ENCODE peak calls at places on chromosome 15, in ten cellular contexts. One of them, this sample, is unnamed.

GRCh38 chr15:81235276-81235675 is 38.6 kb downstream of the IL16 start:
- DNase-seq in fibroblast of lung: peak; percentile 11
- DNase-seq in HL-60: no peak
- DNase-seq in lower lobe of right lung: no peak
- DNase-seq in epithelial cell of esophagus: no peak
- DNase-seq in AG09309: no peak
- DNase-seq in GM23338: no peak
- DNase-seq in astrocyte of the cerebellum: no peak
- DNase-seq in fibroblast of the aortic adventitia: no peak
- DNase-seq in cardiac fibroblast: no peak
- DNase-seq in this sample: no peak

GRCh38 chr15:38129531-38130199 is 123.0 kb upstream of the SPRED1 start:
- DNase-seq in fibroblast of lung: peak; percentile 100
- DNase-seq in HL-60: peak; percentile 48
- DNase-seq in lower lobe of right lung: peak; percentile 67
- DNase-seq in epithelial cell of esophagus: peak; percentile 89
- DNase-seq in AG09309: peak; percentile 99
- DNase-seq in GM23338: no peak
- DNase-seq in astrocyte of the cerebellum: peak; percentile 97
- DNase-seq in fibroblast of the aortic adventitia: peak; percentile 100
- DNase-seq in cardiac fibroblast: peak; percentile 100
- DNase-seq in this sample: peak; percentile 91

GRCh38 chr15:69897471-69898237 is 200.1 kb downstream of the TLE3 start:
- DNase-seq in fibroblast of lung: no peak
- DNase-seq in HL-60: no peak
- DNase-seq in lower lobe of right lung: no peak
- DNase-seq in epithelial cell of esophagus: no peak
- DNase-seq in AG09309: no peak
- DNase-seq in GM23338: no peak
- DNase-seq in astrocyte of the cerebellum: no peak
- DNase-seq in fibroblast of the aortic adventitia: no peak
- DNase-seq in cardiac fibroblast: no peak
- DNase-seq in this sample: no peak

GRCh38 chr15:93278006-93278405 is 189.0 kb upstream of the RGMA start:
- DNase-seq in fibroblast of lung: no peak
- DNase-seq in HL-60: no peak
- DNase-seq in lower lobe of right lung: no peak
- DNase-seq in epithelial cell of esophagus: no peak
- DNase-seq in AG09309: no peak
- DNase-seq in GM23338: no peak
- DNase-seq in astrocyte of the cerebellum: no peak
- DNase-seq in fibroblast of the aortic adventitia: no peak
- DNase-seq in cardiac fibroblast: no peak
- DNase-seq in this sample: no peak

GRCh38 chr15:80309769-80310384 is 57.9 kb upstream of the CTXND1 start:
- DNase-seq in fibroblast of lung: peak; percentile 20
- DNase-seq in HL-60: no peak
- DNase-seq in lower lobe of right lung: no peak
- DNase-seq in epithelial cell of esophagus: peak; percentile 56
- DNase-seq in AG09309: peak; percentile 4
- DNase-seq in GM23338: peak; percentile 68
- DNase-seq in astrocyte of the cerebellum: no peak
- DNase-seq in fibroblast of the aortic adventitia: peak; percentile 42
- DNase-seq in cardiac fibroblast: peak; percentile 57
- DNase-seq in this sample: peak; percentile 30

GRCh38 chr15:35410775-35411174 is 135.2 kb downstream of the DPH6 start:
- DNase-seq in fibroblast of lung: no peak
- DNase-seq in HL-60: no peak
- DNase-seq in lower lobe of right lung: no peak
- DNase-seq in epithelial cell of esophagus: no peak
- DNase-seq in AG09309: no peak
- DNase-seq in GM23338: no peak
- DNase-seq in astrocyte of the cerebellum: no peak
- DNase-seq in fibroblast of the aortic adventitia: no peak
- DNase-seq in cardiac fibroblast: no peak
- DNase-seq in this sample: no peak

GRCh38 chr15:68644088-68644904 is 65.5 kb downstream of the CORO2B start:
- DNase-seq in fibroblast of lung: peak; percentile 83
- DNase-seq in HL-60: no peak
- DNase-seq in lower lobe of right lung: no peak
- DNase-seq in epithelial cell of esophagus: peak; percentile 76
- DNase-seq in AG09309: peak; percentile 55
- DNase-seq in GM23338: no peak
- DNase-seq in astrocyte of the cerebellum: peak; percentile 50
- DNase-seq in fibroblast of the aortic adventitia: peak; percentile 89
- DNase-seq in cardiac fibroblast: peak; percentile 81
- DNase-seq in this sample: peak; percentile 65

GRCh38 chr15:50109086-50109987 is 9.7 kb downstream of the ATP8B4 start:
- DNase-seq in fibroblast of lung: peak; percentile 64
- DNase-seq in HL-60: no peak
- DNase-seq in lower lobe of right lung: no peak
- DNase-seq in epithelial cell of esophagus: peak; percentile 44
- DNase-seq in AG09309: no peak
- DNase-seq in GM23338: no peak
- DNase-seq in astrocyte of the cerebellum: peak; percentile 19
- DNase-seq in fibroblast of the aortic adventitia: peak; percentile 59
- DNase-seq in cardiac fibroblast: peak; percentile 4
- DNase-seq in this sample: peak; percentile 59

GRCh38 chr15:55937040-55937439 is 56.4 kb downstream of the NEDD4 start:
- DNase-seq in fibroblast of lung: peak; percentile 32
- DNase-seq in HL-60: peak; percentile 59
- DNase-seq in lower lobe of right lung: no peak
- DNase-seq in epithelial cell of esophagus: no peak
- DNase-seq in AG09309: peak; percentile 37
- DNase-seq in GM23338: no peak
- DNase-seq in astrocyte of the cerebellum: no peak
- DNase-seq in fibroblast of the aortic adventitia: peak; percentile 78
- DNase-seq in cardiac fibroblast: peak; percentile 79
- DNase-seq in this sample: no peak

GRCh38 chr15:36877796-36878744 is 222.3 kb downstream of the MEIS2 start:
- DNase-seq in fibroblast of lung: no peak
- DNase-seq in HL-60: peak; percentile 8
- DNase-seq in lower lobe of right lung: peak; percentile 45
- DNase-seq in epithelial cell of esophagus: no peak
- DNase-seq in AG09309: no peak
- DNase-seq in GM23338: peak; percentile 63
- DNase-seq in astrocyte of the cerebellum: no peak
- DNase-seq in fibroblast of the aortic adventitia: no peak
- DNase-seq in cardiac fibroblast: no peak
- DNase-seq in this sample: no peak

GRCh38 chr15:25134546-25134945 is 179.8 kb downstream of the SNRPN start:
- DNase-seq in fibroblast of lung: peak; percentile 26
- DNase-seq in HL-60: no peak
- DNase-seq in lower lobe of right lung: no peak
- DNase-seq in epithelial cell of esophagus: peak; percentile 37
- DNase-seq in AG09309: no peak
- DNase-seq in GM23338: peak; percentile 20
- DNase-seq in astrocyte of the cerebellum: no peak
- DNase-seq in fibroblast of the aortic adventitia: peak; percentile 19
- DNase-seq in cardiac fibroblast: peak; percentile 48
- DNase-seq in this sample: peak; percentile 15

GRCh38 chr15:69786136-69786701 is 311.5 kb downstream of the TLE3 start:
- DNase-seq in fibroblast of lung: no peak
- DNase-seq in HL-60: no peak
- DNase-seq in lower lobe of right lung: no peak
- DNase-seq in epithelial cell of esophagus: no peak
- DNase-seq in AG09309: no peak
- DNase-seq in GM23338: no peak
- DNase-seq in astrocyte of the cerebellum: no peak
- DNase-seq in fibroblast of the aortic adventitia: no peak
- DNase-seq in cardiac fibroblast: no peak
- DNase-seq in this sample: no peak

GRCh38 chr15:45377630-45378148 is 655 bp downstream of the GATM start:
- DNase-seq in fibroblast of lung: no peak
- DNase-seq in HL-60: no peak
- DNase-seq in lower lobe of right lung: no peak
- DNase-seq in epithelial cell of esophagus: no peak
- DNase-seq in AG09309: no peak
- DNase-seq in GM23338: peak; percentile 52
- DNase-seq in astrocyte of the cerebellum: no peak
- DNase-seq in fibroblast of the aortic adventitia: no peak
- DNase-seq in cardiac fibroblast: no peak
- DNase-seq in this sample: no peak

GRCh38 chr15:52392008-52392687 is 96.5 kb upstream of the MYO5C start:
- DNase-seq in fibroblast of lung: peak; percentile 11
- DNase-seq in HL-60: no peak
- DNase-seq in lower lobe of right lung: no peak
- DNase-seq in epithelial cell of esophagus: peak; percentile 87
- DNase-seq in AG09309: peak; percentile 10
- DNase-seq in GM23338: peak; percentile 91
- DNase-seq in astrocyte of the cerebellum: no peak
- DNase-seq in fibroblast of the aortic adventitia: peak; percentile 22
- DNase-seq in cardiac fibroblast: peak; percentile 29
- DNase-seq in this sample: peak; percentile 82

GRCh38 chr15:52020253-52021085 is 1.4 kb downstream of the MAPK6 start:
- DNase-seq in fibroblast of lung: peak; percentile 35
- DNase-seq in HL-60: no peak
- DNase-seq in lower lobe of right lung: no peak
- DNase-seq in epithelial cell of esophagus: no peak
- DNase-seq in AG09309: no peak
- DNase-seq in GM23338: no peak
- DNase-seq in astrocyte of the cerebellum: no peak
- DNase-seq in fibroblast of the aortic adventitia: peak; percentile 61
- DNase-seq in cardiac fibroblast: peak; percentile 52
- DNase-seq in this sample: peak; percentile 48

DNA sequence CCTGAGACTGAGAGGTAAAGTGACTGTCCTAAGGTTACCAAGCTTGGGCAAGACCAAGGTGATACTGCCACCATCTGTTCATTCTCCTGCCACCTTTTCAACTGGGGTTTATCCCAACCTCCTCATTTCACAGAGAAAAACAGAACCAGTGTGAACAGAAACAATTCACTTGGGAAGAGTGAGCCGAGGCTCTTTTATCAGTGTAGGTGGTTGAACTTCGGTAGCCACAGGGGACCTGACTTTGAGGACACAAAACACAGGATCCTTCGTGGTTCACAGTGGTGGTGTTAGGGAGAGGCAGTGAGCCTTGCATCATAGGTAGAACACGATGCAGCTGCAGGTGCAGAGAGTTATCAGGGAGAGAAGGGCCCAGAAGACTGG is 72.8 kb upstream of the ICE2 start:
- DNase-seq in fibroblast of lung: no peak
- DNase-seq in HL-60: no peak
- DNase-seq in lower lobe of right lung: no peak
- DNase-seq in epithelial cell of esophagus: peak; percentile 29
- DNase-seq in AG09309: no peak
- DNase-seq in GM23338: peak; percentile 52
- DNase-seq in astrocyte of the cerebellum: no peak
- DNase-seq in fibroblast of the aortic adventitia: no peak
- DNase-seq in cardiac fibroblast: no peak
- DNase-seq in this sample: peak; percentile 28
- TF ChIP-seq CTCF in fibroblast of lung: no peak
- TF ChIP-seq CTCF in HL-60: no peak
- TF ChIP-seq CTCF in lower lobe of right lung: no peak
- TF ChIP-seq CTCF in epithelial cell of esophagus: peak; percentile 43
- TF ChIP-seq CTCF in AG09309: no peak
- TF ChIP-seq CTCF in GM23338: peak; percentile 66
- TF ChIP-seq CTCF in astrocyte of the cerebellum: no peak
- TF ChIP-seq CTCF in fibroblast of the aortic adventitia: no peak
- TF ChIP-seq CTCF in cardiac fibroblast: no peak
- TF ChIP-seq CTCF in this sample: peak; percentile 36

DNA sequence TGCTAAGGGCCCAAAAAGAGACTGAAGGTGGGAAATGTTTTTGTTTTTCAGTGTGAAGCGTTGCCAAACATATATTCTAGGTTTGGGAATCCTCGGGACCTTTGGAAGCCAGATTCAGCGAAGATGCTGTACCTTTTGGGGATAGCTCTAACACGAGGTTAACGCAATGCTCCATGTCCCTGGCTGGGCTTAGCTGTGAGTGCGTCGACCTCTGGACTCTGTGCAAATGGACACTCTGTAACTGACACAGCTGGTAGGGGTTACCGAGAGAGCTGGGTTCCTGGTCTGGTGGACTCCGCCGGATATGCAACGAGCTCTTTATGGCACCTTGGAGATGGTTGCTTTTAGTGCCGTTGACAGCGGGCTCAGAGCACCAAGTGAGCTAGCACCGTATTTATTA is 724 bp upstream of the SH3GL3 start:
- DNase-seq in fibroblast of lung: no peak
- DNase-seq in HL-60: no peak
- DNase-seq in lower lobe of right lung: no peak
- DNase-seq in epithelial cell of esophagus: no peak
- DNase-seq in AG09309: no peak
- DNase-seq in GM23338: no peak
- DNase-seq in astrocyte of the cerebellum: no peak
- DNase-seq in fibroblast of the aortic adventitia: no peak
- DNase-seq in cardiac fibroblast: no peak
- DNase-seq in this sample: no peak
- H3K4me3 ChIP-seq in fibroblast of lung: no peak overlapping the region
- H3K4me3 ChIP-seq in HL-60: no peak overlapping the region
- H3K4me3 ChIP-seq in lower lobe of right lung: peak overlapping the region; percentile 48
- H3K4me3 ChIP-seq in epithelial cell of esophagus: no peak overlapping the region
- H3K4me3 ChIP-seq in AG09309: no peak overlapping the region
- H3K4me3 ChIP-seq in GM23338: peak overlapping the region; percentile 58
- H3K4me3 ChIP-seq in astrocyte of the cerebellum: no peak overlapping the region
- H3K4me3 ChIP-seq in fibroblast of the aortic adventitia: no peak overlapping the region
- H3K4me3 ChIP-seq in cardiac fibroblast: no peak overlapping the region
- H3K4me3 ChIP-seq in this sample: no peak overlapping the region

DNA sequence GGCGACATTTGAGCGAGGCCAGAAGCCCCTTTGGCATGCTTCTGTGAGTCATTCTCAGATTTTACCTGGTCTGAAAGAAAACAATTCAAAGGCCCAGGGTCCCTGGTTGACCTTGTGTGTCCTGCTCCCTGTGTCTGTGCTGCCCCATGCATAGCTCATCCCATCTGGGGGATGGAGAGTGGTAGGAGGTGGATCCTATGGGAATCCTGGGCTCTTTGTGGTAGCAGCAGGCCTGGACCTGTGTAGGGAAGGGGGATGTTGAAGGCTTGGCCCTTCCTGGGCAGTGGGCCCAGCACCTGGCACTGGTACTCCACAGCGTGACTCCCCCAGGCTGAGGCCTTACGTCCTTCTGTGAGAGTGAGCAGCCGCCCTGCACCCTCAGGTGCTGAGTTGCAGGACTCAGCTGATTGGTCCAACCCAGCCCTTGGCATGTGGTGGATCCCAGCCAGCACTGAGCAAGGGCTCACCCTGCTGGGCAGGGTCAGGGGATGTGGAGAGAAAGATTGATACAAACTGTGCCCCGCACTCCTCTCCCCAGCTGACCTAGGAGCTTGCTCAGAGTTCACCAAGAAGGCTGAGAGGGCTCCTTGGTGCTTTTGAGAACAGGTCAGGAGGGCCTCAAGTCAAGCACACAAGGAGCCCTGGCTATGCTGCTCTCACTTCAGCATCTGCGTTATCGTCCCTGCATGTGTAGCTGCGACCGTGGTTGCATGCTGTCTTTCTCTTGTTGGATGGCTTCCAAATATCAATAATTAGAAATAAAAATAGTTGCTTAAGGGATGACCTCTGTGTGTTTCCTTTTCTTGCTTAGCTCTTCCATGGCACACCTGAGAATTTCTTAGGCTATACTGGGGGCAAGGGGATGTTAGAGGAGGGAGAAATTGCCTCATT is 21.4 kb upstream of the JMJD7 start:
- DNase-seq in fibroblast of lung: no peak
- DNase-seq in HL-60: no peak
- DNase-seq in lower lobe of right lung: no peak
- DNase-seq in epithelial cell of esophagus: peak; percentile 96
- DNase-seq in AG09309: no peak
- DNase-seq in GM23338: peak; percentile 54
- DNase-seq in astrocyte of the cerebellum: no peak
- DNase-seq in fibroblast of the aortic adventitia: no peak
- DNase-seq in cardiac fibroblast: no peak
- DNase-seq in this sample: peak; percentile 93
- TF ChIP-seq CTCF in fibroblast of lung: no peak
- TF ChIP-seq CTCF in HL-60: no peak
- TF ChIP-seq CTCF in lower lobe of right lung: no peak
- TF ChIP-seq CTCF in epithelial cell of esophagus: peak; percentile 49
- TF ChIP-seq CTCF in AG09309: no peak
- TF ChIP-seq CTCF in GM23338: peak; percentile 75
- TF ChIP-seq CTCF in astrocyte of the cerebellum: no peak
- TF ChIP-seq CTCF in fibroblast of the aortic adventitia: no peak
- TF ChIP-seq CTCF in cardiac fibroblast: no peak
- TF ChIP-seq CTCF in this sample: peak; percentile 68

GRCh38 chr15:96343529-96344072 is 13.1 kb downstream of the NR2F2 start:
- DNase-seq in fibroblast of lung: peak; percentile 29
- DNase-seq in HL-60: no peak
- DNase-seq in lower lobe of right lung: no peak
- DNase-seq in epithelial cell of esophagus: no peak
- DNase-seq in AG09309: no peak
- DNase-seq in GM23338: peak; percentile 51
- DNase-seq in astrocyte of the cerebellum: no peak
- DNase-seq in fibroblast of the aortic adventitia: no peak
- DNase-seq in cardiac fibroblast: no peak
- DNase-seq in this sample: no peak
- H3K4me3 ChIP-seq in fibroblast of lung: peak overlapping the region; percentile 55
- H3K4me3 ChIP-seq in HL-60: no peak overlapping the region
- H3K4me3 ChIP-seq in lower lobe of right lung: peak overlapping the region; percentile 71
- H3K4me3 ChIP-seq in epithelial cell of esophagus: peak overlapping the region; percentile 68
- H3K4me3 ChIP-seq in AG09309: no peak overlapping the region
- H3K4me3 ChIP-seq in GM23338: peak overlapping the region; percentile 76
- H3K4me3 ChIP-seq in astrocyte of the cerebellum: peak overlapping the region; percentile 95
- H3K4me3 ChIP-seq in fibroblast of the aortic adventitia: no peak overlapping the region
- H3K4me3 ChIP-seq in cardiac fibroblast: peak overlapping the region; percentile 54
- H3K4me3 ChIP-seq in this sample: no peak overlapping the region